ENCODE peak calls at places on chromosomes 7 and 10, in five cellular contexts. D is neural progenitor cell, C is PC-3, I is PC-9, J is MM.1S. L is an unnamed sample. For H3F3A, the result is how much of the 10 kb centered on the place peaks cover.

GRCh38 chr7:3191545-3191944 is 109.5 kb upstream of the SDK1 start:
- DNase-seq in D (no peak), J (no peak), I (no peak), C (no peak), L (no peak)

GRCh38 chr10:123134058-123134914 is 1.5 kb upstream of the HMX3 start:
- DNase-seq in D (peak), J (no peak), I (no peak), C (no peak), L (no peak)

GRCh38 chr7:22267989-22268615 is 88.9 kb downstream of the RAPGEF5 start:
- DNase-seq in I (no peak), D (no peak), C (no peak), J (no peak), L (no peak)

GRCh38 chr10:103803941-103804340 is 51.4 kb downstream of the SH3PXD2A start:
- DNase-seq in I (peak), J (no peak), D (no peak), C (peak), L (peak)

GRCh38 chr10:101014966-101015581 is 15.5 kb downstream of the LZTS2 start:
- DNase-seq in C (peak), I (no peak), J (no peak), D (no peak), L (no peak)

GRCh38 chr10:97590748-97591139 is 1.2 kb downstream of the C10orf62 start:
- DNase-seq in C (no peak), J (no peak), I (no peak), D (no peak), L (peak)

GRCh38 chr10:30170814-30171213 is 111.4 kb upstream of the JCAD start:
- DNase-seq in C (peak), I (no peak), D (no peak), J (no peak), L (no peak)

GRCh38 chr7:106611911-106612310 is 49.0 kb downstream of the CCDC71L start:
- DNase-seq in C (peak), D (no peak), I (no peak), J (no peak), L (no peak)

GRCh38 chr10:17861760-17862159 is 52.6 kb downstream of the MRC1 start:
- DNase-seq in D (no peak), C (no peak), I (no peak), J (no peak), L (no peak)

GRCh38 chr10:72275351-72276012 is 1.8 kb downstream of the DDIT4 start:
- DNase-seq in I (no peak), C (no peak), D (no peak), J (no peak), L (no peak)

GRCh38 chr10:129756912-129757861 is 206.9 kb downstream of the EBF3 start:
- DNase-seq in D (no peak), I (no peak), J (no peak), C (no peak), L (no peak)

GRCh38 chr10:34297551-34298370 is 517.3 kb downstream of the PARD3 start:
- DNase-seq in D (no peak), J (no peak), I (no peak), C (peak), L (no peak)

GRCh38 chr7:132251327-132251659 is 325.0 kb downstream of the PLXNA4 start:
- DNase-seq in C (peak), J (no peak), D (peak), I (peak), L (no peak)

GRCh38 chr10:113108180-113108835 is 158.3 kb downstream of the TCF7L2 start:
- DNase-seq in D (peak), J (no peak), I (no peak), C (peak), L (peak)

GRCh38 chr7:117827861-117828260 is 45.4 kb downstream of the CTTNBP2 start:
- DNase-seq in J (no peak), I (peak), D (no peak), C (peak), L (no peak)

GRCh38 chr10:116268976-116269375 is 4.0 kb downstream of the GFRA1 start:
- DNase-seq in C (no peak), I (no peak), J (no peak), D (no peak), L (peak)

GRCh38 chr10:17075510-17075909 is 54.1 kb downstream of the CUBN start:
- DNase-seq in C (peak), J (no peak), I (no peak), D (no peak), L (no peak)

GRCh38 chr10:49281461-49281860 is 17.5 kb upstream of the C10orf71 start:
- DNase-seq in I (no peak), J (no peak), C (no peak), D (peak), L (peak)

GRCh38 chr10:1869861-1870260 is 132.5 kb upstream of the ADARB2 start:
- DNase-seq in D (no peak), J (no peak), I (no peak), C (no peak), L (no peak)

GRCh38 chr10:110337906-110338305 is 33.2 kb upstream of the SMNDC1 start:
- DNase-seq in D (no peak), J (no peak), I (no peak), C (peak), L (no peak)

GRCh38 chr7:27095897-27096755 is at the start of gene HOXA1:
- DNase-seq in I (no peak), J (peak), D (peak), C (peak), L (no peak)

GRCh38 chr10:102673961-102674511 is 29.8 kb downstream of the TRIM8 start:
- DNase-seq in I (no peak), C (no peak), D (peak), J (no peak), L (peak)

GRCh38 chr7:16951483-16952080 is 69.8 kb upstream of the AGR3 start:
- DNase-seq in J (no peak), C (peak), I (no peak), D (no peak), L (no peak)

GRCh38 chr10:14601872-14602725 is 172.6 kb downstream of the FAM107B start:
- DNase-seq in J (peak), C (peak), I (peak), D (no peak), L (no peak)

GRCh38 chr7:111238891-111239290 is 148.0 kb downstream of the LRRN3 start:
- DNase-seq in D (no peak), J (no peak), C (no peak), I (no peak), L (no peak)

GRCh38 chr10:89242840-89243586 is 8.6 kb downstream of the LIPA start:
- DNase-seq in J (no peak), C (no peak), I (no peak), D (no peak), L (no peak)

GRCh38 chr10:81831060-81831459 is 43.9 kb upstream of the NRG3 start:
- DNase-seq in C (no peak), I (no peak), D (no peak), J (no peak), L (no peak)

GRCh38 chr10:103041391-103041790 is 123.3 kb downstream of the CNNM2 start:
- DNase-seq in D (no peak), J (no peak), C (no peak), I (no peak), L (no peak)

GRCh38 chr7:67711706-67712105 is 715.1 kb downstream of the TYW1 start:
- DNase-seq in C (no peak), D (no peak), J (no peak), I (no peak), L (no peak)

GRCh38 chr7:125780153-125780552 is 850.5 kb upstream of the POT1 start:
- DNase-seq in D (no peak), I (no peak), C (no peak), J (peak), L (no peak)

GRCh38 chr10:116674901-116675423 is 54.2 kb downstream of the PNLIPRP2 start:
- DNase-seq in D (no peak), I (no peak), J (no peak), C (no peak), L (no peak)

GRCh38 chr7:93509303-93509702 is 65.2 kb downstream of the CALCR start:
- DNase-seq in I (no peak), C (no peak), J (no peak), D (no peak), L (no peak)

GRCh38 chr10:34815174-34816066 is at the start of gene PARD3:
- DNase-seq in J (peak), C (peak), I (peak), D (peak), L (peak)

GRCh38 chr10:133489816-133490588 is 36.3 kb downstream of the SCART1 start:
- DNase-seq in I (no peak), D (no peak), C (no peak), J (peak), L (no peak)

GRCh38 chr10:103917326-103918052 is 495 bp downstream of the STN1 start:
- DNase-seq in J (peak), I (no peak), D (peak), C (no peak), L (no peak)

GRCh38 chr10:119058005-119058404 is 22.6 kb downstream of the EIF3A start:
- DNase-seq in I (no peak), C (no peak), J (no peak), D (no peak), L (no peak)
- H3F3A ChIP-seq in I (under half), C (under half), J (under half), D (under half), L (under half)

GRCh38 chr7:37449621-37450020 is 957 bp upstream of the ELMO1 start:
- DNase-seq in J (no peak), I (no peak), C (no peak), D (peak), L (no peak)
- H3K4me3 ChIP-seq in J (peak), I (no peak), C (no peak), D (peak), L (no peak)

GRCh38 chr7:130957722-130958360 is 223.8 kb upstream of the KLF14 start:
- DNase-seq in D (no peak), J (no peak), C (no peak), I (no peak), L (no peak)
- H3F3A ChIP-seq in D (under half), J (under half), C (under half), I (under half), L (half or more)

GRCh38 chr10:24307696-24308476 is 98.9 kb downstream of the KIAA1217 start:
- DNase-seq in C (no peak), I (no peak), J (no peak), D (no peak), L (no peak)

GRCh38 chr10:24305551-24306506 is 96.9 kb downstream of the KIAA1217 start:
- DNase-seq in C (no peak), J (no peak), D (no peak), I (no peak), L (no peak)

GRCh38 chr10:24307173-24307572 is 98.2 kb downstream of the KIAA1217 start:
- DNase-seq in D (no peak), I (no peak), J (no peak), C (no peak), L (no peak)

GRCh38 chr10:24303522-24304310 is 94.8 kb downstream of the KIAA1217 start:
- DNase-seq in D (no peak), I (no peak), C (no peak), J (no peak), L (no peak)

GRCh38 chr10:24306507-24306875 is 97.6 kb downstream of the KIAA1217 start:
- DNase-seq in C (no peak), J (no peak), I (no peak), D (peak), L (no peak)
- H3K4me3 ChIP-seq in C (no peak), J (no peak), I (no peak), D (no peak), L (no peak)

DNA sequence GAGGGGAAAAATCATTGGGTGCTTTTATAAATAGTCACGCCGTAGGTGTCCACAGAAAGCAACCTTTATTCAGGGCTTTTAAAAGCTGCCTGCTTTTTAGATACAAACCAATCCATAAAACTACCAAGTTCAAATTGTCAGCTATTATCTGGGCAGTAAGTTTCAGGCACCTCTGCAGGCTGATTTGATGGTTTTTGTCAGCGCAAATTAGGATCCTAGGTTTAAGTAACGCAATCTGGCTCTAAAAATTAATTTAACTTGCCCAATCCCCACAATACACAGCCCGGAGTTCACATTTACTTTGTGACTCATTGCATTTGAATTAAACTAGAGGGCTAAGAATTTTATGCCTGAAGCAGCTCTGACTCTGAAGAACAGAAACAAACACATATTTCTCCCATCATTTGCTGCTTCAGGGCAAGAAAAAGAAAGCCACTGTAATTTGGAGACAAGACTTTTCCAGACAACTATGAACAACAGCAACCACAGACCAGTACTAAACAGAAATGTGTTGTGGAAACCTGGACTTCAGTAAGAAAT is 43.3 kb downstream of the NRP1 start:
- DNase-seq in C (peak), I (peak), J (no peak), D (no peak), L (no peak)
- H3F3A ChIP-seq in C (under half), I (under half), J (under half), D (under half), L (under half)

DNA sequence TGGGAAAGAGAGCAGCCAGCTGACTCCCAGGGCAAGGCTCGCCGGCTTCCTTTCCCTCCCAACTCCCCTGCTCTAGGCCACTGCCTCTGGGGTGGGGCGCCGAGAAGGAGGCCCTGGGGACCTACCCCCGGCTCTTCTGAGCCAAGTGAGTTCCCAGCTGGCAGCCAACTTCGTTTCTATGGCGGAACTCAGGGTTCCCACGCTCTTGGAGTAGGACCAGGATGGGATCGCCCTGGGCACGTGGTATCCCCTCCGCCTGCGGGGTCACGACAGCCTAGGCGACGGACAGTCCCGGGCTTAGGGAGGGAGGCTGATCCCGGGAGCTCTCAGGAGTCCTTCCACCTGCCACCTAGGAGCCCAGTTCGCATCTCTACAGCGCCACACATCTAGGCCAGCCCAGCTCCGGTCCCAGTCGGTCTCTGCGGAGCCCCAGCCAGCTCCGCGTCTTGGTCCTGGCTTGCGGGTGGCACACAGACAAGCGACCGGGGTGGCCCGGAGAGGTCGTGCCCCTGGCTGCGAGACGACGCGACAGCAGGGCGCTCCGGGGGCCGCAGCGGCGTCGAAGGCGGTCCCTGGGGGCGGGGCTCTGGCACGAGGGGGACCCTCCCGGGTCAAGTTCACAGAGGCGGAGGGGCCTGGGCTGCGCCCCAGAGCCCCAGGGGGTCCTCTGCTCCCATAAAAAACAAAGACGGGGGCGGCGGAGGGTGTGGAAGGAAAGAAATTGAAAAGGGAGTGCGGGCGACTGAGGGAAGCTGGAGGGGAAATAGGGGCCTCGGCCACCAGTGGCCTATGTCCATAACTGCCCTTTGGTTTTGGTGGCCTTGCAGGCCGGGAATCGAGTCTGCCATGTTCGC is 20.4 kb upstream of the GATA3 start:
- DNase-seq in C (no peak), I (no peak), D (peak), J (no peak), L (no peak)
- H3K4me3 ChIP-seq in C (no peak), I (no peak), D (peak), J (no peak), L (no peak)

GRCh38 chr7:47549916-47550315 is 32.0 kb downstream of the TNS3 start:
- DNase-seq in I (no peak), J (no peak), C (no peak), D (no peak), L (no peak)
- H3F3A ChIP-seq in I (under half), J (under half), C (under half), D (under half), L (under half)

GRCh38 chr10:62911210-62911963 is 95.2 kb upstream of the EGR2 start:
- DNase-seq in C (no peak), I (no peak), J (no peak), D (peak), L (no peak)

GRCh38 chr10:62915192-62915591 is 99.0 kb upstream of the EGR2 start:
- DNase-seq in D (no peak), J (no peak), I (no peak), C (no peak), L (no peak)

GRCh38 chr10:62907470-62908212 is 91.5 kb upstream of the EGR2 start:
- DNase-seq in I (no peak), C (peak), J (no peak), D (no peak), L (no peak)

GRCh38 chr10:62916157-62916603 is 100.0 kb upstream of the EGR2 start:
- DNase-seq in D (no peak), J (no peak), C (peak), I (no peak), L (no peak)

DNA sequence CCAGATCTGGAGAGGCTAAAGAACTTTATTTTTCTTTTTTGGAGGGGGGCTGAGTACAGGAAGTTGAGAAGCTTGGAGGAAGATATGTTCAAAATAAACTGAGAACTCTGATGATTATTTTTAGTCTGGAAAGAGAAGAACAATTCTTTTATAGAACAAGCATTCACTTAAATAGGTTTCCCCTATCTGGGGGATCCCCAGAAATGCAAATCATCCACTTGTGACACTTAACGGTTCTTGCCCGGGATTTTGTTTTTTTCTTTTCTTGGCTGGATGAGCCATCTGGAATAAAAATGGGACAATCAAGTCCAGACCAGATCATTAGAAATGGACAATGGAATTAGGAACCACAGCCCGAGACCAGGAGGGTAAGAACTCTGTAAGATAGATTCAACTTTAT is 95.9 kb upstream of the EGR2 start:
- DNase-seq in C (no peak), I (no peak), J (peak), D (no peak), L (no peak)
- H3K4me3 ChIP-seq in C (no peak), I (no peak), J (no peak), D (no peak), L (no peak)